ENCODE peak calls at places on chromosomes 4 and X, in four cellular contexts. H is neural crest cell, F is hepatic stellate cell, C is EL. J is an unnamed sample.

GRCh38 chrX:130095249-130095648 is 15.0 kb downstream of the ELF4 start:
- DNase-seq in H (no peak), F (no peak), C (no peak), J (no peak)

GRCh38 chrX:38260231-38260630 is 39.6 kb upstream of the SRPX start:
- DNase-seq in H (no peak), F (no peak), C (peak; percentile 28), J (peak; percentile 0)

GRCh38 chrX:117301086-117301485 is 815.5 kb downstream of the KLHL13 start:
- DNase-seq in F (no peak), H (no peak), C (no peak), J (no peak)

GRCh38 chrX:13703589-13703988 is 14.7 kb downstream of the RAB9A start:
- DNase-seq in C (no peak), F (no peak), H (no peak), J (no peak)

GRCh38 chrX:97846228-97846627 is 962.5 kb downstream of the RPA4 start:
- DNase-seq in F (no peak), H (no peak), C (no peak), J (no peak)

GRCh38 chr4:153759407-153760226 is at the start of gene RNF175:
- DNase-seq in F (no peak), H (no peak), C (peak; percentile 5), J (no peak)

GRCh38 chrX:39821709-39822095 is 276.1 kb downstream of the BCOR start:
- DNase-seq in F (no peak), H (no peak), C (no peak), J (no peak)

GRCh38 chr4:112765317-112765989 is 128.5 kb downstream of the LARP7 start:
- DNase-seq in H (no peak), C (peak; percentile 17), F (peak; percentile 26), J (peak; percentile 32)

GRCh38 chrX:34332336-34332735 is 200.2 kb upstream of the FAM47A start:
- DNase-seq in C (no peak), H (no peak), F (no peak), J (no peak)

GRCh38 chrX:8738588-8739189 is 6.8 kb upstream of the ANOS1 start:
- DNase-seq in H (peak; percentile 67), C (peak; percentile 30), F (no peak), J (no peak)

GRCh38 chrX:65690057-65690855 is 22.8 kb downstream of the MSN start:
- DNase-seq in C (peak; percentile 79), F (peak; percentile 61), H (no peak), J (no peak)

GRCh38 chr4:3220586-3221494 is 28.1 kb upstream of the MSANTD1 start:
- DNase-seq in H (no peak), F (no peak), C (no peak), J (no peak)

GRCh38 chr4:147777456-147778091 is 45.7 kb downstream of the ARHGAP10 start:
- DNase-seq in F (no peak), C (peak; percentile 47), H (no peak), J (no peak)

GRCh38 chr4:123741906-123742305 is 345.3 kb downstream of the SPRY1 start:
- DNase-seq in C (no peak), H (no peak), F (no peak), J (no peak)

GRCh38 chr4:183295711-183296110 is 24.4 kb downstream of the CLDN22 start:
- DNase-seq in H (no peak), C (peak; percentile 2), F (no peak), J (no peak)

GRCh38 chr4:38949416-38950051 is 81.9 kb downstream of the FAM114A1 start:
- DNase-seq in C (peak; percentile 40), H (no peak), F (no peak), J (no peak)

GRCh38 chr4:147479817-147480216 is 1.1 kb upstream of the EDNRA start:
- DNase-seq in C (no peak), H (no peak), F (peak; percentile 47), J (no peak)

GRCh38 chrX:150269613-150270254 is 93.4 kb upstream of the MAMLD1 start:
- DNase-seq in C (no peak), F (no peak), H (no peak), J (no peak)

GRCh38 chr4:6154875-6155274 is 45.5 kb downstream of the JAKMIP1 start:
- DNase-seq in F (no peak), C (no peak), H (no peak), J (no peak)

GRCh38 chr4:113469023-113469390 is 292.5 kb downstream of the CAMK2D start:
- DNase-seq in F (no peak), C (no peak), H (no peak), J (no peak)

GRCh38 chr4:5399790-5400421 is 308.5 kb downstream of the EVC2 start:
- DNase-seq in H (peak; percentile 41), C (peak; percentile 42), F (peak; percentile 51), J (peak; percentile 27)

GRCh38 chr4:794911-795725 is 30.8 kb downstream of the CPLX1 start:
- DNase-seq in F (no peak), H (no peak), C (no peak), J (no peak)

GRCh38 chr4:1154126-1154522 is 18.3 kb downstream of the SPON2 start:
- DNase-seq in C (no peak), H (no peak), F (no peak), J (no peak)

GRCh38 chrX:118181030-118181429 is 64.4 kb upstream of the KLHL13 start:
- DNase-seq in C (no peak), H (no peak), F (no peak), J (no peak)